ENCODE peak calls at places on chromosomes 2 and 18, in four cellular contexts. N is GM03348; Z is HT1080; X is activated T-helper 1 cell treated with anti-CD3 and anti-CD28 coated beads, Interleukin-12 subunit alpha, Interleukin-12 subunit beta, Interleukin-2, Interleukin-4 antibody, amounts not matched to agents 30 ng/mL and 10 ng/mL and 1 ng/mL, durations not matched to agents 14 hours and 24 hours and 36 hours. J is an unnamed sample.

GRCh38 chr2:45843136-45843535 is 191.7 kb downstream of the PRKCE start:
- DNase-seq in N (no peak), X (no peak), Z (no peak), J (no peak)

GRCh38 chr2:6650311-6650710 is 215.4 kb downstream of the CMPK2 start:
- DNase-seq in N (no peak), X (no peak), Z (no peak), J (no peak)

GRCh38 chr18:11533942-11534496 is 75.4 kb upstream of the SLC35G4 start:
- DNase-seq in Z (peak; percentile 62), N (no peak), X (no peak), J (no peak)

GRCh38 chr2:240701736-240702639 is 10.3 kb downstream of the AQP12A start:
- DNase-seq in Z (no peak), X (no peak), N (no peak), J (no peak)

GRCh38 chr2:48448274-48449061 is 81.5 kb upstream of the STON1 start:
- DNase-seq in N (peak; percentile 56), X (no peak), Z (no peak), J (no peak)

GRCh38 chr18:77131652-77132368 is 773 bp downstream of the MBP start:
- DNase-seq in Z (no peak), N (peak; percentile 71), X (no peak), J (peak; percentile 85)

GRCh38 chr2:227608469-227609338 is 5.9 kb downstream of the SCYGR3 start:
- DNase-seq in X (no peak), Z (no peak), N (no peak), J (no peak)

GRCh38 chr2:45396671-45397070 is 214.4 kb downstream of the SRBD1 start:
- DNase-seq in N (no peak), Z (no peak), X (no peak), J (no peak)

GRCh38 chr2:31414601-31415241 is at the start of gene XDH:
- DNase-seq in N (no peak), Z (no peak), X (no peak), J (peak; percentile 74)

GRCh38 chr2:38146917-38147307 is 71.0 kb upstream of the CYP1B1 start:
- DNase-seq in N (peak; percentile 93), X (no peak), Z (peak; percentile 96), J (no peak)

GRCh38 chr2:17058772-17059402 is 393.3 kb upstream of the CYRIA start:
- DNase-seq in Z (no peak), N (no peak), X (no peak), J (no peak)

GRCh38 chr2:191696001-191696400 is 18.1 kb downstream of the NABP1 start:
- DNase-seq in Z (peak; percentile 61), X (no peak), N (peak; percentile 77), J (peak; percentile 50)

GRCh38 chr2:109335586-109336266 is 206.7 kb downstream of the SH3RF3 start:
- DNase-seq in N (peak; percentile 85), Z (peak; percentile 84), X (peak; percentile 19), J (no peak)

GRCh38 chr2:31134450-31134849 is 3.8 kb downstream of the GALNT14 start:
- DNase-seq in X (no peak), N (no peak), Z (no peak), J (no peak)

GRCh38 chr2:241550616-241551580 is 7.6 kb upstream of the BOK start:
- DNase-seq in N (no peak), X (no peak), Z (no peak), J (no peak)

GRCh38 chr2:230496891-230497290 is 80.9 kb downstream of the SP100 start:
- DNase-seq in N (no peak), Z (no peak), X (no peak), J (no peak)

GRCh38 chr2:147910990-147911473 is 66.2 kb downstream of the ACVR2A start:
- DNase-seq in Z (peak; percentile 62), X (peak; percentile 4), N (peak; percentile 40), J (no peak)

J was measured in left lobe of liver.